ENCODE peak calls at places on chromosomes 3 and 15, in six cellular contexts. L is stimulated activated CD8-positive, alpha-beta memory T cell treated with anti-CD3 and anti-CD28 coated beads, Interleukin-2, amount 100 ng/mL, for 48 hours; Y is sciatic nerve; S is mesendoderm; H is kidney epithelial cell; X is fibroblast of gingiva. V is an unnamed sample.

GRCh38 chr3:42539871-42540714 is 37.6 kb downstream of the VIPR1 start:
- DNase-seq in Y (no peak), X (no peak), H (no peak), L (peak; percentile 33), S (peak; percentile 84), V (peak; percentile 70)

GRCh38 chr3:141115752-141116541 is 64.8 kb downstream of the SPSB4 start:
- DNase-seq in H (no peak), Y (no peak), L (no peak), S (no peak), X (peak; percentile 23), V (no peak)

GRCh38 chr3:163779396-163780344 is 1298.6 kb downstream of the SI start:
- DNase-seq in Y (no peak), S (peak; percentile 58), L (no peak), X (no peak), H (no peak), V (peak; percentile 3)

GRCh38 chr15:23014394-23015000 is 24.9 kb downstream of the TUBGCP5 start:
- DNase-seq in Y (no peak), X (no peak), S (no peak), H (no peak), L (no peak), V (no peak)

GRCh38 chr15:69012761-69013364 is 1.6 kb upstream of the NOX5 start:
- DNase-seq in Y (no peak), H (no peak), S (no peak), X (no peak), L (no peak), V (no peak)

GRCh38 chr15:36798366-36798765 is 218.9 kb downstream of the CDIN1 start:
- DNase-seq in H (no peak), Y (no peak), S (no peak), X (no peak), L (no peak), V (no peak)

GRCh38 chr3:25952133-25952532 is 162.2 kb downstream of the OXSM start:
- DNase-seq in H (no peak), X (no peak), S (no peak), Y (no peak), L (no peak), V (no peak)

GRCh38 chr3:71599416-71599815 is 15.9 kb upstream of the FOXP1 start:
- DNase-seq in S (no peak), Y (no peak), X (peak; percentile 13), L (no peak), H (no peak), V (no peak)

GRCh38 chr3:100992086-100993033 is 861 bp downstream of the ABI3BP start:
- DNase-seq in H (no peak), S (peak; percentile 12), X (peak; percentile 59), Y (no peak), L (no peak), V (no peak)

GRCh38 chr3:197547618-197548017 is 8.2 kb downstream of the BDH1 start:
- DNase-seq in L (no peak), X (no peak), Y (no peak), S (peak; percentile 72), H (no peak), V (no peak)

GRCh38 chr15:42157981-42158765 is 1.7 kb upstream of the PLA2G4F start:
- DNase-seq in L (no peak), X (peak; percentile 60), H (no peak), Y (no peak), S (no peak), V (no peak)

GRCh38 chr15:66780172-66780972 is 78.3 kb downstream of the SMAD6 start:
- DNase-seq in L (no peak), S (no peak), X (peak; percentile 52), Y (no peak), H (peak; percentile 89), V (no peak)

GRCh38 chr3:120526011-120526870 is 69.9 kb upstream of the NDUFB4 start:
- DNase-seq in S (no peak), L (no peak), H (no peak), Y (no peak), X (no peak), V (peak; percentile 8)

GRCh38 chr15:68352401-68353062 is 75.0 kb downstream of the FEM1B start:
- DNase-seq in Y (no peak), S (no peak), L (no peak), X (peak; percentile 97), H (peak; percentile 94), V (peak; percentile 77)

GRCh38 chr3:4744405-4745239 is 234.6 kb upstream of the BHLHE40 start:
- DNase-seq in S (peak; percentile 49), Y (no peak), X (no peak), L (no peak), H (no peak), V (no peak)

GRCh38 chr3:147407107-147407494 is 758 bp upstream of the ZIC4 start:
- DNase-seq in H (no peak), X (no peak), S (peak; percentile 43), L (no peak), Y (no peak), V (peak; percentile 26)

GRCh38 chr3:50050361-50050760 is 38.4 kb upstream of the RBM5 start:
- DNase-seq in X (peak; percentile 85), H (no peak), L (no peak), Y (no peak), S (no peak), V (peak; percentile 19)

GRCh38 chr15:69963375-69963774 is 134.3 kb downstream of the TLE3 start:
- DNase-seq in L (no peak), X (no peak), Y (no peak), H (no peak), S (no peak), V (no peak)

GRCh38 chr3:23448998-23449537 is 245.9 kb downstream of the UBE2E2 start:
- DNase-seq in S (no peak), Y (no peak), H (no peak), X (no peak), L (no peak), V (no peak)

GRCh38 chr3:51966941-51967383 is 292 bp downstream of the PCBP4 start:
- DNase-seq in H (no peak), S (no peak), X (no peak), Y (no peak), L (no peak), V (peak; percentile 48)

GRCh38 chr15:85955501-85956391 is 123.9 kb upstream of the AGBL1 start:
- DNase-seq in L (no peak), S (peak; percentile 18), H (no peak), X (no peak), Y (no peak), V (no peak)

GRCh38 chr3:114827495-114827894 is 319.6 kb downstream of the ZBTB20 start:
- DNase-seq in X (peak; percentile 43), H (no peak), S (peak; percentile 75), Y (no peak), L (no peak), V (peak; percentile 76)

GRCh38 chr15:39287322-39288195 is 293.3 kb upstream of the THBS1 start:
- DNase-seq in X (no peak), Y (no peak), H (no peak), L (no peak), S (no peak), V (peak; percentile 96)

GRCh38 chr3:82474711-82475110 is 713.3 kb upstream of the GBE1 start:
- DNase-seq in L (no peak), Y (no peak), H (no peak), X (peak; percentile 84), S (no peak), V (peak; percentile 36)

GRCh38 chr15:89430530-89431341 is 65.6 kb downstream of the RHCG start:
- DNase-seq in X (peak; percentile 48), S (peak; percentile 80), Y (peak; percentile 95), H (peak; percentile 5), L (peak; percentile 82), V (peak; percentile 82)

GRCh38 chr15:62624541-62625399 is 417.8 kb upstream of the TPM1 start:
- DNase-seq in Y (no peak), L (no peak), H (peak; percentile 60), S (no peak), X (peak; percentile 74), V (no peak)

GRCh38 chr3:11582123-11582968 is 61.4 kb downstream of the VGLL4 start:
- DNase-seq in H (no peak), L (no peak), X (peak; percentile 93), S (peak; percentile 79), Y (peak; percentile 87), V (no peak)

GRCh38 chr15:38128389-38128788 is 124.2 kb upstream of the SPRED1 start:
- DNase-seq in Y (no peak), X (peak; percentile 85), L (no peak), H (no peak), S (no peak), V (no peak)

GRCh38 chr15:99296386-99296785 is 45.1 kb downstream of the LRRC28 start:
- DNase-seq in X (no peak), Y (no peak), H (no peak), L (no peak), S (no peak), V (no peak)

GRCh38 chr15:64038878-64039277 is 7.4 kb downstream of the DAPK2 start:
- DNase-seq in X (no peak), L (no peak), Y (no peak), H (no peak), S (peak; percentile 87), V (no peak)